ENCODE peak calls at places on chromosomes 16 and 17, in eight cellular contexts. I is mammary epithelial cell; B is stimulated activated CD4-positive, alpha-beta T cell treated with anti-CD3 and anti-CD28 coated beads, Interleukin-1b, Interleukin-23, amount 100 ng/mL, for 1 hour; M is RWPE1; H is uterus; P is lower leg skin; C is HT1080; Y is nephron progenitor cell. W is an unnamed sample.

GRCh38 chr17:61221597-61222471 is 177.8 kb upstream of the TBX2 start:
- DNase-seq in I (no peak), B (no peak), M (no peak), H (no peak), P (no peak), C (no peak), Y (no peak), W (no peak)

GRCh38 chr17:45256114-45256966 is 5.6 kb downstream of the SPATA32 start:
- DNase-seq in I (no peak), B (no peak), M (no peak), H (no peak), P (no peak), C (peak), Y (no peak), W (no peak)

GRCh38 chr17:59420901-59421300 is 89.4 kb downstream of the YPEL2 start:
- DNase-seq in I (no peak), B (no peak), M (no peak), H (no peak), P (no peak), C (no peak), Y (no peak), W (no peak)

GRCh38 chr17:3761061-3761917 is 37.6 kb downstream of the HASPIN start:
- DNase-seq in I (no peak), B (no peak), M (no peak), H (no peak), P (no peak), C (no peak), Y (no peak), W (no peak)

GRCh38 chr17:34254146-34254545 is 939 bp upstream of the CCL2 start:
- DNase-seq in I (no peak), B (no peak), M (no peak), H (no peak), P (peak), C (no peak), Y (no peak), W (no peak)

GRCh38 chr17:50817142-50817751 is 18.1 kb upstream of the WFIKKN2 start:
- DNase-seq in I (no peak), B (peak), M (no peak), H (peak), P (no peak), C (no peak), Y (peak), W (peak)

GRCh38 chr16:81610144-81610842 is 165.7 kb downstream of the CMIP start:
- DNase-seq in I (peak), B (no peak), M (peak), H (peak), P (no peak), C (peak), Y (no peak), W (no peak)

GRCh38 chr17:79005063-79005861 is 4.3 kb downstream of the CANT1 start:
- DNase-seq in I (peak), B (no peak), M (peak), H (peak), P (no peak), C (no peak), Y (no peak), W (no peak)

GRCh38 chr17:48149174-48150106 is 41.9 kb downstream of the SNX11 start:
- DNase-seq in I (no peak), B (no peak), M (no peak), H (no peak), P (no peak), C (no peak), Y (peak), W (no peak)

GRCh38 chr17:59172436-59173004 is 17.0 kb downstream of the PRR11 start:
- DNase-seq in I (no peak), B (no peak), M (no peak), H (no peak), P (no peak), C (no peak), Y (no peak), W (no peak)

GRCh38 chr17:77609553-77610517 is 348.7 kb upstream of the TNRC6C start:
- DNase-seq in I (no peak), B (peak), M (no peak), H (peak), P (no peak), C (no peak), Y (no peak), W (peak)

GRCh38 chr17:17763734-17764133 is 73.1 kb downstream of the SREBF1 start:
- DNase-seq in I (no peak), B (no peak), M (no peak), H (no peak), P (no peak), C (no peak), Y (no peak), W (no peak)

GRCh38 chr17:73304971-73305786 is 6.6 kb downstream of the CDC42EP4 start:
- DNase-seq in I (peak), B (no peak), M (peak), H (peak), P (no peak), C (peak), Y (peak), W (no peak)

GRCh38 chr16:71460246-71460645 is 1.8 kb downstream of the ZNF23 start:
- DNase-seq in I (peak), B (no peak), M (peak), H (no peak), P (no peak), C (peak), Y (no peak), W (no peak)

GRCh38 chr17:47207143-47208067 is 1.7 kb upstream of the MYL4 start:
- DNase-seq in I (no peak), B (no peak), M (no peak), H (no peak), P (no peak), C (no peak), Y (no peak), W (no peak)

GRCh38 chr17:80942360-80943345 is 49.0 kb upstream of the CHMP6 start:
- DNase-seq in I (no peak), B (no peak), M (peak), H (peak), P (peak), C (no peak), Y (no peak), W (no peak)

GRCh38 chr17:1577186-1577585 is 14.6 kb upstream of the PITPNA start:
- DNase-seq in I (peak), B (no peak), M (peak), H (peak), P (peak), C (peak), Y (no peak), W (no peak)

GRCh38 chr17:36657763-36658490 is 56.5 kb downstream of the MRM1 start:
- DNase-seq in I (no peak), B (no peak), M (no peak), H (peak), P (no peak), C (no peak), Y (peak), W (no peak)

GRCh38 chr17:38428643-38429371 is 543 bp downstream of the ARHGAP23 start:
- DNase-seq in I (no peak), B (no peak), M (peak), H (peak), P (no peak), C (peak), Y (peak), W (no peak)

GRCh38 chr17:59901604-59902003 is 8.7 kb downstream of the RPS6KB1 start:
- DNase-seq in I (no peak), B (no peak), M (no peak), H (no peak), P (no peak), C (no peak), Y (no peak), W (no peak)

GRCh38 chr17:17819561-17819995 is 17.2 kb downstream of the SREBF1 start:
- DNase-seq in I (peak), B (peak), M (peak), H (no peak), P (no peak), C (peak), Y (no peak), W (peak)

GRCh38 chr17:14775761-14776492 is 475.0 kb downstream of the HS3ST3B1 start:
- DNase-seq in I (peak), B (no peak), M (no peak), H (no peak), P (no peak), C (peak), Y (no peak), W (no peak)

GRCh38 chr17:21213005-21213404 is 956 bp downstream of the TMEM11 start:
- DNase-seq in I (no peak), B (no peak), M (no peak), H (no peak), P (no peak), C (no peak), Y (no peak), W (no peak)

GRCh38 chr16:22428654-22429053 is 54.2 kb upstream of the CDR2 start:
- DNase-seq in I (no peak), B (no peak), M (no peak), H (no peak), P (no peak), C (no peak), Y (no peak), W (no peak)

W was measured in activated CD8-positive, alpha-beta memory T cell treated with anti-CD3 and anti-CD28 coated beads for 1 hour.